ENCODE peak calls at places on chromosomes 2 and 18, in eight cellular contexts. P is omental fat pad, X is adrenal gland, J is mammary epithelial cell, A is A673, E is NB4, H is fibroblast of villous mesenchyme, C is HFFc6. M is an unnamed sample.
A peak's percentile ranks its signal among the peaks of the same experiment; 100 is the strongest.

GRCh38 chr2:177397501-177398289 is 5.1 kb downstream of the AGPS start:
- DNase-seq in P (no peak), J (peak; percentile 77), E (peak; percentile 62), H (peak; percentile 93), X (no peak), A (peak; percentile 23), C (peak; percentile 96), M (peak; percentile 26)

GRCh38 chr2:191957996-191958860 is 111.3 kb upstream of the CAVIN2 start:
- DNase-seq in C (no peak), A (no peak), J (no peak), E (no peak), X (no peak), H (no peak), P (no peak), M (no peak)

GRCh38 chr2:239168575-239168974 is 232.2 kb downstream of the HDAC4 start:
- DNase-seq in A (no peak), E (no peak), P (no peak), J (no peak), X (peak; percentile 50), H (no peak), C (no peak), M (peak; percentile 6)

GRCh38 chr2:42117923-42118758 is 51.0 kb upstream of the EML4 start:
- DNase-seq in H (peak; percentile 62), J (peak; percentile 46), E (peak; percentile 90), A (peak; percentile 75), X (no peak), C (peak; percentile 86), P (no peak), M (no peak)

GRCh38 chr2:73652348-73652747 is 10.1 kb upstream of the NAT8 start:
- DNase-seq in P (no peak), H (no peak), A (no peak), E (no peak), J (no peak), X (no peak), C (no peak), M (no peak)

GRCh38 chr18:48545690-48546365 is 7.0 kb downstream of the CTIF start:
- DNase-seq in J (peak; percentile 79), H (peak; percentile 80), X (peak; percentile 90), E (peak; percentile 64), C (peak; percentile 83), A (peak; percentile 75), P (no peak), M (peak; percentile 78)

GRCh38 chr2:210966330-210966729 is 409.9 kb downstream of the CPS1 start:
- DNase-seq in H (no peak), X (no peak), E (no peak), A (no peak), C (no peak), J (no peak), P (no peak), M (no peak)

GRCh38 chr2:54568876-54569298 is 112.8 kb downstream of the SPTBN1 start:
- DNase-seq in J (no peak), P (no peak), C (no peak), A (no peak), X (no peak), E (no peak), H (no peak), M (no peak)

GRCh38 chr2:15072836-15073235 is 440.3 kb downstream of the LRATD1 start:
- DNase-seq in J (no peak), X (no peak), A (no peak), H (no peak), P (no peak), E (no peak), C (no peak), M (no peak)

GRCh38 chr18:57249896-57250295 is 102.5 kb upstream of the ST8SIA3 start:
- DNase-seq in H (no peak), J (no peak), E (no peak), C (no peak), A (no peak), X (no peak), P (no peak), M (no peak)

GRCh38 chr18:62458868-62459716 is 63.7 kb upstream of the ZCCHC2 start:
- DNase-seq in E (no peak), C (no peak), H (no peak), J (no peak), X (no peak), A (no peak), P (no peak), M (no peak)

DNA sequence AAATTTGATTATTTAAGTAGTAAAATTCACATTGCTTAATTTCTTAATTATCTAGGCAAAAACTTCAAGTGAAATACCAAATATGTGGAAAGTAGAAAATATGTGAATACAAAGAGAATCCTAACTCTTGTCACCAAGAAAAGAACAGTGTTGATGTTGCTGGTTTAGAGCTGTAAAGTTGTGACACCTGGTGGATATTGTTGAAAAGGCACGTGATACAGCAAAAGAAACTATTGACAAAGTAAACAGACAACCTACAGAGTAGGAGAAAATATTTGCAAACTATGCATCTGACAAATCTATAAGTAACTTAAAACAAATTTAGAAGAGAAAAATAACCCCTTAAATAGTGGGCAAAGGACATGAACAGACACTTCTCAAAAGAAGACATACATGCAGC is 25.6 kb upstream of the ZC3H15 start:
- DNase-seq in A (peak; percentile 17), H (peak; percentile 4), P (no peak), E (peak; percentile 42), C (no peak), X (no peak), J (no peak), M (no peak)
- TF ChIP-seq CTCF in A (peak; percentile 41), H (peak; percentile 33), P (no peak), E (peak; percentile 29), C (peak; percentile 66), X (peak; percentile 38), J (peak; percentile 50), M (peak; percentile 38)

DNA sequence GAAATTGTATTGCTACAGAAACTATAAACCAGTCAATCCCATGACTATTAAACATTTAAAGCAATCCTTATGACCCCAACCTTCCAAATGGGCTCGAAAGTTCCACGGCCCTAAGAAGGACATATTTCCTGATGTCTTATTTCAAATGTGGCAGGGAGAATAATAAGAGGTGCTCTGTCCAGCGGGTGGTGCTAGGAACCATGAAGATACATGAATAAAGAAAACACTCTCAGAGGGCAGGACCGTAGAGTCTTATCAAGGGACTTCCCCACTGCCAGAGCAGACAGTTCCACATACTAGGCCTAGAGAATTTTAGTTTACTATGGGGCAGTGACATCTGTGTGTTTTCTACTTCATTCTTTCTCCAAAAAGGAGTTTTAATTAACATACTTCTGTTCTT is 187.1 kb upstream of the PIK3C3 start:
- DNase-seq in P (no peak), C (peak; percentile 60), J (peak; percentile 52), A (peak; percentile 41), E (peak; percentile 49), H (peak; percentile 41), X (peak; percentile 73), M (no peak)
- TF ChIP-seq CTCF in P (no peak), C (peak; percentile 64), J (peak; percentile 38), A (peak; percentile 33), E (no peak), H (peak; percentile 23), X (no peak), M (no peak)

GRCh38 chr2:166651080-166651675 is 157.1 kb upstream of the SCN7A start:
- DNase-seq in C (no peak), P (no peak), X (no peak), A (peak; percentile 38), J (no peak), E (no peak), H (no peak), M (no peak)
- TF ChIP-seq CTCF in C (no peak), P (no peak), X (no peak), A (no peak), J (no peak), E (no peak), H (no peak), M (no peak)

DNA sequence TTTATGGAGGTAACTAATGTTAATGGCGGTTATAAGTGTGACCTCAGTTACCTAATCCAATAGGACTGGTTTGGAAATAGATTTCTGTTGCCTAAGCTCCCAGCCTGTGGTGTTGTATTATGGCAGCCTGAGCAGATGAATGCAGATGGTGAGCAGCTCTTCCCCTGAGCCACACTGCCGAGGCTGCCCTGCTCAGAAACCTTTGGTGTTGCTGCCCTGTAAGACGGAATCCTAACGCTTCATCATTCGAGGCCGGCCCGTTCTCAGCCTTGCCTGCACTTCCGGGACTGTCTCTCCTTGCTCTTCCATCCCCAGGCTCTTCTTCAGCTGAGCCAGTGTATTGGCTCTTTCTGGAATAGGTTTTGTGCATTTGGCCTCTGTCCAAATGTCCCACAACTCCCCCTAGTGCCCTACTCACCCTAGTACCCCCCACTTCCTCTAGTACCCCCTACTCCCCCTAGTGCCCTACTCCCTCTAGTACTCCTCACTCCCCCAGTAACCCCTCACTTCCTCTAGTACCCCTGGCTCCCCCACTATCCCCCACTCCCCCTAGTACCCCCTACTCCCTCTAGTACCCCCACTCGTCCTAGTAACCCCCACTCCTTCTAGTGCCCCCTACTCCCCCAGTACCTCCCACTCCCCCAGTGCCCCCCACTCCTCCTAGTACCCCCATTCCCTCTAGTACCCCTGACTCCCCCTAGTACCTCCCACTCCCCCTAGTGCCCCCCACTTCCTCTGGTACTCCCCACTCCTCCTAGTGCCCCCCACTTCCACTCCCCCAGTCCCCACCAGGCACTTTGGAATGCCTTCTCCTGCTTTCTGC is 106.0 kb upstream of the TAF1B start:
- DNase-seq in E (peak; percentile 38), C (no peak), P (no peak), J (no peak), A (peak; percentile 39), H (peak; percentile 26), X (no peak), M (no peak)
- TF ChIP-seq CTCF in E (peak; percentile 11), C (no peak), P (no peak), J (no peak), A (no peak), H (no peak), X (no peak), M (no peak)

DNA sequence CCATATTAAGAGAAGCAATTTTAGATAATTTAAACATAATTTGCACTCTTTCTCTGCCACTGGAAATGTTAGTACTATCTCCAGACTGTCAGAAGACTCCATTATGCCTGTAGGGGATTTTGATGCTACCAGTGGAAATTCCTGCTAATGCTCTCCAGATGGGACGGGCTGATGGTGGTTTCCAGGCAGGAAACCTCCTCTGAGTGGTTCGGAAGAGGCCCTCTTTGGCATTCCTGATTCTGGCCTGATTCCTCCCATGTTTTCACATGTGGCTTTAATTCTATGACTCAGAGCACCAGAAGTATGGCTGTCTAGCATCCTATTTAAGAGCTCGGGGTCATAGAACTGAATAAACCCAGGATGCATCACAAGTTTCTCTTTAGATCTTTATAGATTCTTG is 70.9 kb upstream of the ST6GAL2 start:
- DNase-seq in J (no peak), P (no peak), H (peak; percentile 94), X (no peak), C (peak; percentile 98), A (peak; percentile 5), E (no peak), M (no peak)
- TF ChIP-seq CTCF in J (no peak), P (no peak), H (no peak), X (no peak), C (no peak), A (no peak), E (no peak), M (no peak)